ENCODE peak calls at places on chromosomes 11 and 22, in six cellular contexts. X, Q, V, I, H and S are unnamed samples.

GRCh38 chr11:15621565-15621964 is 506.8 kb downstream of the INSC start:
- DNase-seq in X (no peak), Q (no peak), V (no peak), I (no peak), H (no peak), S (no peak)

GRCh38 chr11:129639300-129639699 is 176.3 kb upstream of the TMEM45B start:
- DNase-seq in X (peak), Q (peak), V (no peak), I (no peak), H (peak), S (peak)

GRCh38 chr11:73188301-73188700 is 29.8 kb upstream of the P2RY2 start:
- DNase-seq in X (no peak), Q (no peak), V (no peak), I (no peak), H (no peak), S (no peak)

GRCh38 chr22:35397095-35397904 is 2.6 kb upstream of the MCM5 start:
- DNase-seq in X (no peak), Q (peak), V (no peak), I (no peak), H (no peak), S (peak)

GRCh38 chr11:78176605-78177141 is 11.8 kb downstream of the KCTD21 start:
- DNase-seq in X (no peak), Q (no peak), V (no peak), I (no peak), H (no peak), S (no peak)

GRCh38 chr11:124277809-124278208 is 21.6 kb downstream of the OR8G5 start:
- DNase-seq in X (no peak), Q (no peak), V (peak), I (peak), H (no peak), S (no peak)

GRCh38 chr11:81869337-81870065 is 864.2 kb downstream of the FAM181B start:
- DNase-seq in X (no peak), Q (peak), V (no peak), I (no peak), H (peak), S (no peak)

GRCh38 chr11:126830216-126830615 is 170.4 kb downstream of the KIRREL3 start:
- DNase-seq in X (no peak), Q (no peak), V (no peak), I (no peak), H (no peak), S (peak)

GRCh38 chr11:117949062-117949461 is 19.9 kb upstream of the TMPRSS13 start:
- DNase-seq in X (no peak), Q (no peak), V (no peak), I (no peak), H (no peak), S (no peak)

GRCh38 chr11:121106812-121107211 is 5.8 kb downstream of the TECTA start:
- DNase-seq in X (no peak), Q (no peak), V (no peak), I (no peak), H (no peak), S (no peak)

GRCh38 chr22:27715078-27715477 is 86.5 kb downstream of the MN1 start:
- DNase-seq in X (no peak), Q (no peak), V (no peak), I (peak), H (no peak), S (no peak)

GRCh38 chr22:24153353-24153752 is 27.9 kb upstream of the SUSD2 start:
- DNase-seq in X (no peak), Q (no peak), V (no peak), I (no peak), H (no peak), S (peak)

GRCh38 chr22:41052661-41053490 is 39.5 kb upstream of the EP300 start:
- DNase-seq in X (no peak), Q (peak), V (no peak), I (no peak), H (peak), S (peak)

GRCh38 chr11:12267921-12268320 is 109.5 kb upstream of the PARVA start:
- DNase-seq in X (no peak), Q (no peak), V (no peak), I (no peak), H (no peak), S (no peak)

GRCh38 chr11:12269446-12270214 is 107.7 kb upstream of the PARVA start:
- DNase-seq in X (no peak), Q (no peak), V (no peak), I (no peak), H (no peak), S (no peak)

GRCh38 chr11:12264361-12264760 is 113.0 kb upstream of the PARVA start:
- DNase-seq in X (no peak), Q (no peak), V (no peak), I (no peak), H (no peak), S (no peak)

GRCh38 chr11:12269104-12269441 is 108.3 kb upstream of the PARVA start:
- DNase-seq in X (no peak), Q (no peak), V (no peak), I (no peak), H (peak), S (peak)

DNA sequence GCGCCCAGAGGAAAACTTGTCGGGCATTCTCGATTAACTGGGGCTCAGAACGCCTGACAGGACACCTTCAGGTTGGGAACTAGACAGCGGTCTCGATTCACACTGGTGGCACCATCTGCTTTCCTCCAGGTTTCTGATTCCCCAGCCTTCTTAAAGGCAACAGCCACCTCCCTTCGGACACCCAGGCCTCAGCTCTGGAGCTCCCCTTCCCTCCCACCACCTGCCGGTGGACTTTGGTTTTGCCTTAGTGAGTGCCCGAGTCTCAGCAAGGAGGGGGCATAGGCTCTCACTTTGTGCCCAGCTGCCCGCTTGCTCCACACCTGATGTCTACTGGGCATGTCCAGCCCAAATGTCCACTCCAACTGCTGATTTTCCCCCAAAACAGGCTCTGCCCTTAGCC is 110.4 kb upstream of the PARVA start:
- DNase-seq in X (no peak), Q (no peak), V (peak), I (no peak), H (no peak), S (no peak)
- H3K9ac ChIP-seq in X (no peak), Q (no peak), V (no peak), I (no peak), H (no peak), S (no peak)

DNA sequence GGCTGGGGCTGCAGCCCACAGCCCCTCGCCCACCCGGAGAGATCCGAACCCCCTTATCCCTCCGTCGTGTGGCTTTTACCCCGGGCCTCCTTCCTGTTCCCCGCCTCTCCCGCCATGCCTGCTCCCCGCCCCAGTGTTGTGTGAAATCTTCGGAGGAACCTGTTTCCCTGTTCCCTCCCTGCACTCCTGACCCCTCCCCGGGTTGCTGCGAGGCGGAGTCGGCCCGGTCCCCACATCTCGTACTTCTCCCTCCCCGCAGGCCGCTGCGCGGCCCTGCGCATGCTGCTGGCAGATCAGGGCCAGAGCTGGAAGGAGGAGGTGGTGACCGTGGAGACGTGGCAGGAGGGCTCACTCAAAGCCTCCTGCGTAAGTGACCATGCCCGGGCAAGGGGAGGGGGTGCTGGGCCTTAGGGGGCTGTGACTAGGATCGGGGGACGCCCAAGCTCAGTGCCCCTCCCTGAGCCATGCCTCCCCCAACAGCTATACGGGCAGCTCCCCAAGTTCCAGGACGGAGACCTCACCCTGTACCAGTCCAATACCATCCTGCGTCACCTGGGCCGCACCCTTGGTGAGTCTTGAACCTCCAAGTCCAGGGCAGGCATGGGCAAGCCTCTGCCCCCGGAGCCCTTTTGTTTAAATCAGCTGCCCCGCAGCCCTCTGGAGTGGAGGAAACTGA is 731 bp downstream of the GSTP1 start:
- DNase-seq in X (no peak), Q (peak), V (no peak), I (peak), H (peak), S (peak)
- H3K4me2 ChIP-seq in X (peak), Q (peak), V (peak), I (peak), H (peak), S (peak)

DNA sequence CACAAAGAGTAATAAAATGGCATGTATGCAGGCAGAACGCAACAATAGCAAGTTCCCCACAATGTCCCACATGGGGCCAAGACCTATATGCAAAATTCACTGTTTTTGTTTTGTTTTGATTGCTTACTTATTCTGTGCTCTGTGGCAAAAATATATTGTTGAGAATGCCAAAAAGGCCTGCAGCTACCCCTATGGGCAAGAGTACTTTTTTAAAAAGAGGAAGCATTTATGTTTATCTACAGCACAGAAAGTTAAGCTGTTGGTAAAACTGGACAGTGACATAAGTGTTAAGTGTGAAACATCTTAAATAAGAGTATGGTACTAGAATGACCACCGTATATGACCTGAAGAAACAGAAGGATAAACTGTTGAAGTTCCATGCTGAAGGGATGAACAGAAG is 301.9 kb upstream of the ZC3H12C start:
- DNase-seq in X (no peak), Q (no peak), V (no peak), I (no peak), H (no peak), S (no peak)
- H3K9ac ChIP-seq in X (no peak), Q (no peak), V (no peak), I (no peak), H (no peak), S (no peak)

DNA sequence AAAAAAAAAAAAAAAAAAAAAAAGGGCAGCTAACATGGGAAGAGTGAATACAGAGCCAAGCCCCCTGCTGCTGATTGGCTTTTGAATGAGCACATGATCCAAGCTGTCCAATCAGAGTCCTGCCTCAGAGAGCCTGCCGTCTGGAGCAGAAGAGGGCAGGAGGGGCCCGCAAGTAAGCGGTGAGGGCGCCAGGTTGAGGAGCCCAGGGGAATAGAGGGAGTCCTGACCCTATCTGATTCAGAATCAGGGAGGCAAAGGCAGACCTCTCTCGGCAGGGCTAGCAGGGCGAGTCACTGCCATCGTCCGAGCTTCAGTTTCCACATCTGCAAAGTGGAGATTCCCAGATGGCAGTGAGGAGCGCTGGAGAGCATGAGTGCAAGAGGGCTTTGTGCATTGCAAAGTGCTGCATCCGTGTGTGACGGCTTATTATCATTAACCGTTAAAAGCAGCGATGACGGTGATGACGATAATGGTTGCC is 68.8 kb upstream of the ATXN10 start:
- DNase-seq in X (peak), Q (peak), V (peak), I (peak), H (no peak), S (peak)
- H3K4me2 ChIP-seq in X (peak), Q (no peak), V (no peak), I (no peak), H (no peak), S (peak)

GRCh38 chr11:69351460-69351859 is 57.5 kb downstream of the MYEOV start:
- DNase-seq in X (no peak), Q (peak), V (no peak), I (no peak), H (peak), S (peak)
- H3K9ac ChIP-seq in X (peak), Q (no peak), V (no peak), I (no peak), H (no peak), S (peak)

GRCh38 chr11:50187220-50187619 is 154.5 kb downstream of the OR4C45 start:
- DNase-seq in X (no peak), Q (no peak), V (no peak), I (no peak), H (no peak), S (no peak)
- H3K4me2 ChIP-seq in X (no peak), Q (no peak), V (no peak), I (no peak), H (no peak), S (no peak)

GRCh38 chr11:2409701-2410468 is 9.3 kb downstream of the TSSC4 start:
- DNase-seq in X (no peak), Q (no peak), V (no peak), I (no peak), H (no peak), S (no peak)
- H3K9ac ChIP-seq in X (no peak), Q (no peak), V (no peak), I (no peak), H (no peak), S (no peak)